ENCODE peak calls at places on chromosomes 16 and 17, in seven cellular contexts. Z, D, L, Q, R, Y and U are unnamed samples.

GRCh38 chr17:27521281-27522027 is 65.2 kb downstream of the KSR1 start:
- DNase-seq in Z (no peak), D (no peak), L (no peak), Q (no peak), R (no peak), Y (no peak), U (no peak)

GRCh38 chr17:14202388-14203166 is 34.1 kb downstream of the CDRT15 start:
- DNase-seq in Z (no peak), D (no peak), L (no peak), Q (no peak), R (no peak), Y (no peak), U (no peak)

GRCh38 chr17:1197379-1197778 is 17.6 kb upstream of the ABR start:
- DNase-seq in Z (no peak), D (no peak), L (peak; percentile 70), Q (peak; percentile 40), R (no peak), Y (no peak), U (no peak)

GRCh38 chr16:50708373-50709060 is 15.1 kb downstream of the NOD2 start:
- DNase-seq in Z (no peak), D (no peak), L (no peak), Q (no peak), R (no peak), Y (no peak), U (no peak)

GRCh38 chr16:26963109-26963508 is 103.6 kb upstream of the C16orf82 start:
- DNase-seq in Z (no peak), D (no peak), L (peak; percentile 22), Q (peak; percentile 36), R (no peak), Y (peak; percentile 17), U (no peak)

GRCh38 chr16:59527206-59527997 is 793.3 kb upstream of the GOT2 start:
- DNase-seq in Z (no peak), D (no peak), L (peak; percentile 36), Q (peak; percentile 38), R (no peak), Y (no peak), U (peak; percentile 91)

GRCh38 chr16:75559564-75560372 is 3.7 kb upstream of the TMEM231 start:
- DNase-seq in Z (no peak), D (no peak), L (peak; percentile 73), Q (peak; percentile 62), R (no peak), Y (no peak), U (no peak)

GRCh38 chr16:54284319-54284930 is 2.2 kb downstream of the IRX3 start:
- DNase-seq in Z (no peak), D (no peak), L (no peak), Q (no peak), R (no peak), Y (no peak), U (no peak)

GRCh38 chr16:84925092-84925772 is 86.1 kb downstream of the ZDHHC7 start:
- DNase-seq in Z (peak; percentile 53), D (peak; percentile 79), L (no peak), Q (no peak), R (peak; percentile 70), Y (peak; percentile 70), U (peak; percentile 43)

GRCh38 chr16:12017583-12017982 is 41.0 kb downstream of the SNX29 start:
- DNase-seq in Z (no peak), D (no peak), L (peak; percentile 27), Q (peak; percentile 80), R (no peak), Y (no peak), U (peak; percentile 41)

GRCh38 chr17:80984749-80985148 is 6.9 kb upstream of the CHMP6 start:
- DNase-seq in Z (no peak), D (no peak), L (peak; percentile 90), Q (peak; percentile 96), R (no peak), Y (no peak), U (peak; percentile 84)

GRCh38 chr17:20010099-20010863 is 1.1 kb downstream of the SPECC1 start:
- DNase-seq in Z (peak; percentile 52), D (peak; percentile 20), L (peak; percentile 75), Q (peak; percentile 61), R (no peak), Y (no peak), U (peak; percentile 25)

GRCh38 chr17:15289285-15290185 is 24.4 kb upstream of the PMP22 start:
- DNase-seq in Z (no peak), D (no peak), L (peak; percentile 80), Q (peak; percentile 89), R (no peak), Y (no peak), U (peak; percentile 84)

GRCh38 chr17:19760781-19761180 is 12.7 kb upstream of the ALDH3A1 start:
- DNase-seq in Z (no peak), D (no peak), L (no peak), Q (no peak), R (no peak), Y (no peak), U (no peak)

GRCh38 chr17:73050797-73051196 is 41.7 kb downstream of the SLC39A11 start:
- DNase-seq in Z (no peak), D (no peak), L (no peak), Q (no peak), R (no peak), Y (no peak), U (no peak)

GRCh38 chr17:81814748-81815645 is 11.0 kb downstream of the GCGR start:
- DNase-seq in Z (no peak), D (no peak), L (no peak), Q (no peak), R (no peak), Y (no peak), U (no peak)

GRCh38 chr16:79188115-79188779 is 412.3 kb downstream of the MAF start:
- DNase-seq in Z (no peak), D (no peak), L (no peak), Q (no peak), R (no peak), Y (no peak), U (no peak)

GRCh38 chr16:73040136-73040535 is 7.8 kb downstream of the ZFHX3 start:
- DNase-seq in Z (no peak), D (no peak), L (no peak), Q (no peak), R (no peak), Y (no peak), U (no peak)

GRCh38 chr16:19437280-19437679 is 19.6 kb downstream of the TMC5 start:
- DNase-seq in Z (no peak), D (no peak), L (no peak), Q (no peak), R (no peak), Y (no peak), U (no peak)

GRCh38 chr17:55454906-55455474 is 33.4 kb upstream of the MMD start:
- DNase-seq in Z (no peak), D (no peak), L (peak; percentile 93), Q (peak; percentile 93), R (no peak), Y (no peak), U (peak; percentile 66)

GRCh38 chr17:34961093-34961911 is at the start of the genes CCT6B and ZNF830:
- DNase-seq in Z (peak; percentile 93), D (peak; percentile 87), L (peak; percentile 96), Q (peak; percentile 95), R (peak; percentile 92), Y (peak; percentile 94), U (peak; percentile 89)

DNA sequence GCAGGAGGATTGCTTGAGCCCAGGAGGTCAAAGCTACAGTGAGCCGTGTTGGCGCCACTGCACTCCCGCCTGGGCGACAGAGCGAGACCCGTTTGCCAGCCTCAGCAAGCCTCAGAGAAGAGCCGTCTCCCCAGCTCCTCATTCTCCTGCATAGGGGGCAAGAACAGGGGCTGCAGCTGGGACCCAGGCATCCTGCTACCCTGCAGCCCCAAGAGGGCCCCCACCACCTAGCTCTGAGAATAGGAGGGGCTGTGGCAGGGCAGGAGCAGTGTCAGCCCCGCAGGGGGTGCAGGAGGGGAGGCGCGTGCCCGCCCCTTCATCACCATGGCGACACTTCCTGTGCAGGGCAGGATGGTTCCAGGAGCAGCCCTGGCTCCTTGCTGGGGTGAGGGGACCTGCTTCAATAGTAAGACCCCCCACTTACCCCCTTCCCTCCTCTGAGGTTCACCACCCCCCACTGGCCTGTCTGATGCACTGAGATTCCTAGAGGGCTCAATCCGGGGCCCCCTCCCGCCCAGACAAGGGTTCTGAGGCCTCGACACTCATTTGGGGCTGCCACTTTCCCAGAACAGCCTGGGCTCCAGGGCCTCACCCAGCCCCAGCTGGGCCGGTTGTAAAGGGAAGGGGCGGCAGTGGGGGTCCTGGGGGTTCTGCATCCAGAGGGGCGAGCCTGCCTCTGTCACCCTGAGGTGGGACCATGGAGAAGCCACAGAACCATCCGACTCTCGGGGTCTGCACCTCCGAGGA is 20.2 kb downstream of the VASN start:
- DNase-seq in Z (no peak), D (no peak), L (no peak), Q (no peak), R (no peak), Y (no peak), U (no peak)
- H3K36me3 ChIP-seq in Z (no peaks in the 10 kb centered on the region), D (peaks cover 60% of the 10 kb centered on the region), L (peaks cover 11% of the 10 kb centered on the region), Q (peaks cover 7% of the 10 kb centered on the region), R (no peaks in the 10 kb centered on the region), Y (peaks cover 77% of the 10 kb centered on the region), U (peaks cover 26% of the 10 kb centered on the region)

GRCh38 chr17:7570351-7570750 is 8.6 kb downstream of the SENP3 start:
- DNase-seq in Z (no peak), D (no peak), L (no peak), Q (no peak), R (no peak), Y (no peak), U (no peak)
- H3K36me3 ChIP-seq in Z (no peaks in the 10 kb centered on the region), D (peaks cover 73% of the 10 kb centered on the region), L (peaks cover 25% of the 10 kb centered on the region), Q (peaks cover 47% of the 10 kb centered on the region), R (peaks cover 17% of the 10 kb centered on the region), Y (peaks cover 88% of the 10 kb centered on the region), U (peaks cover 78% of the 10 kb centered on the region)

GRCh38 chr16:67542464-67542863 is 13.8 kb downstream of the RIPOR1 start:
- DNase-seq in Z (peak; percentile 42), D (no peak), L (peak; percentile 70), Q (peak; percentile 66), R (peak; percentile 45), Y (peak; percentile 85), U (no peak)

GRCh38 chr16:67539271-67539670 is 10.6 kb downstream of the RIPOR1 start:
- DNase-seq in Z (no peak), D (no peak), L (no peak), Q (no peak), R (peak; percentile 34), Y (no peak), U (no peak)

GRCh38 chr16:67539691-67540635 is 11.3 kb downstream of the RIPOR1 start:
- DNase-seq in Z (peak; percentile 22), D (no peak), L (no peak), Q (no peak), R (peak; percentile 56), Y (no peak), U (no peak)

GRCh38 chr16:67541391-67542263 is 13.0 kb downstream of the RIPOR1 start:
- DNase-seq in Z (peak; percentile 20), D (peak; percentile 50), L (no peak), Q (peak; percentile 37), R (peak; percentile 54), Y (no peak), U (no peak)

GRCh38 chr16:67540756-67541155 is 12.1 kb downstream of the RIPOR1 start:
- DNase-seq in Z (no peak), D (no peak), L (no peak), Q (no peak), R (peak; percentile 11), Y (no peak), U (no peak)
- H3K36me3 ChIP-seq in Z (no peaks in the 10 kb centered on the region), D (peaks cover 73% of the 10 kb centered on the region), L (peaks cover 36% of the 10 kb centered on the region), Q (peaks cover 65% of the 10 kb centered on the region), R (peaks cover 15% of the 10 kb centered on the region), Y (peaks cover 8% of the 10 kb centered on the region), U (peaks cover 78% of the 10 kb centered on the region)

GRCh38 chr17:42835732-42836131 is 2.5 kb downstream of the PSME3 start:
- DNase-seq in Z (no peak), D (no peak), L (no peak), Q (no peak), R (no peak), Y (no peak), U (no peak)
- H3K36me3 ChIP-seq in Z (no peaks in the 10 kb centered on the region), D (peaks cover 64% of the 10 kb centered on the region), L (peaks cover 7% of the 10 kb centered on the region), Q (peaks cover 30% of the 10 kb centered on the region), R (peaks cover 34% of the 10 kb centered on the region), Y (peaks cover 67% of the 10 kb centered on the region), U (peaks cover 73% of the 10 kb centered on the region)